ENCODE peak calls at places on chromosomes 16 and 17, in six cellular contexts. L is HL-60, J is GM23338, M is GM12878, V is HepG2, P is HCT116. S is an unnamed sample.

GRCh38 chr16:1367486-1368174 is 15.9 kb downstream of the GNPTG start:
- DNase-seq in L (no peak), J (no peak), M (no peak), V (no peak), P (no peak), S (no peak)

GRCh38 chr16:88936008-88936912 is 40.7 kb downstream of the CBFA2T3 start:
- DNase-seq in L (no peak), J (no peak), M (no peak), V (peak; percentile 34), P (no peak), S (no peak)

GRCh38 chr17:48578616-48579560 is 738 bp upstream of the HOXB4 start:
- DNase-seq in L (no peak), J (no peak), M (no peak), V (no peak), P (no peak), S (no peak)

GRCh38 chr17:36498560-36499300 is 12.2 kb downstream of the ZNHIT3 start:
- DNase-seq in L (no peak), J (no peak), M (no peak), V (no peak), P (no peak), S (no peak)

GRCh38 chr16:6558133-6558532 is 774.5 kb upstream of the RBFOX1 start:
- DNase-seq in L (no peak), J (peak; percentile 72), M (no peak), V (no peak), P (no peak), S (no peak)

GRCh38 chr17:48429156-48429555 is 858 bp downstream of the SKAP1 start:
- DNase-seq in L (no peak), J (no peak), M (no peak), V (no peak), P (no peak), S (no peak)

GRCh38 chr16:11634307-11634706 is 33.9 kb upstream of the SNN start:
- DNase-seq in L (no peak), J (no peak), M (no peak), V (no peak), P (no peak), S (no peak)

GRCh38 chr17:39668141-39668924 is at the start of gene PNMT:
- DNase-seq in L (no peak), J (peak; percentile 90), M (no peak), V (peak; percentile 56), P (no peak), S (no peak)

GRCh38 chr16:85462405-85463227 is 150.5 kb upstream of the GSE1 start:
- DNase-seq in L (no peak), J (peak; percentile 53), M (no peak), V (no peak), P (no peak), S (no peak)

GRCh38 chr16:27324851-27325301 is 11.1 kb downstream of the IL4R start:
- DNase-seq in L (no peak), J (peak; percentile 58), M (no peak), V (no peak), P (no peak), S (no peak)

GRCh38 chr17:55433629-55434422 is 12.2 kb upstream of the MMD start:
- DNase-seq in L (no peak), J (no peak), M (no peak), V (peak; percentile 99), P (no peak), S (no peak)

GRCh38 chr16:13780841-13781553 is 139.0 kb upstream of the ERCC4 start:
- DNase-seq in L (no peak), J (no peak), M (no peak), V (no peak), P (no peak), S (no peak)

GRCh38 chr16:28157768-28158535 is 53.8 kb downstream of the XPO6 start:
- DNase-seq in L (no peak), J (no peak), M (no peak), V (no peak), P (no peak), S (no peak)

GRCh38 chr17:81340606-81341346 is 45.7 kb upstream of the SLC38A10 start:
- DNase-seq in L (no peak), J (no peak), M (no peak), V (no peak), P (no peak), S (no peak)

GRCh38 chr16:73143681-73144370 is 95.9 kb upstream of the ZFHX3 start:
- DNase-seq in L (no peak), J (no peak), M (no peak), V (no peak), P (no peak), S (no peak)

GRCh38 chr16:22370038-22370541 is 4.3 kb downstream of the CDR2 start:
- DNase-seq in L (no peak), J (no peak), M (no peak), V (peak; percentile 46), P (no peak), S (no peak)

GRCh38 chr17:28760987-28761562 is 17.3 kb downstream of the TRAF4 start:
- DNase-seq in L (no peak), J (peak; percentile 89), M (no peak), V (no peak), P (no peak), S (no peak)

GRCh38 chr17:76427457-76428231 is 25.3 kb downstream of the UBE2O start:
- DNase-seq in L (no peak), J (no peak), M (no peak), V (no peak), P (no peak), S (no peak)

GRCh38 chr16:69839798-69840409 is 77.8 kb downstream of the WWP2 start:
- DNase-seq in L (no peak), J (no peak), M (no peak), V (peak; percentile 81), P (no peak), S (no peak)

GRCh38 chr16:22425036-22425801 is 50.8 kb upstream of the CDR2 start:
- DNase-seq in L (no peak), J (no peak), M (no peak), V (no peak), P (no peak), S (no peak)

GRCh38 chr16:51453296-51453695 is 302.2 kb upstream of the SALL1 start:
- DNase-seq in L (no peak), J (no peak), M (no peak), V (no peak), P (no peak), S (no peak)

GRCh38 chr17:47400333-47400732 is 76.6 kb downstream of the EFCAB13 start:
- DNase-seq in L (no peak), J (peak; percentile 8), M (no peak), V (no peak), P (no peak), S (no peak)

GRCh38 chr17:12403881-12404398 is 261.8 kb upstream of the MYOCD start:
- DNase-seq in L (no peak), J (no peak), M (no peak), V (no peak), P (no peak), S (no peak)

GRCh38 chr17:51015145-51015558 is 105.5 kb downstream of the SPAG9 start:
- DNase-seq in L (no peak), J (no peak), M (no peak), V (no peak), P (no peak), S (no peak)

GRCh38 chr16:66930189-66930588 is 4.0 kb downstream of the CIAO2B start:
- DNase-seq in L (peak; percentile 30), J (no peak), M (no peak), V (peak; percentile 76), P (no peak), S (no peak)

GRCh38 chr17:16374129-16374528 is 6.8 kb upstream of the UBB start:
- DNase-seq in L (no peak), J (no peak), M (no peak), V (no peak), P (no peak), S (no peak)

GRCh38 chr17:49343273-49343672 is 18.8 kb downstream of the ZNF652 start:
- DNase-seq in L (no peak), J (no peak), M (no peak), V (no peak), P (no peak), S (no peak)

GRCh38 chr16:74029122-74029805 is 267.4 kb upstream of the PSMD7 start:
- DNase-seq in L (no peak), J (peak; percentile 57), M (no peak), V (no peak), P (no peak), S (no peak)

GRCh38 chr17:10130733-10131132 is 67.7 kb downstream of the GAS7 start:
- DNase-seq in L (no peak), J (no peak), M (no peak), V (no peak), P (no peak), S (no peak)

DNA sequence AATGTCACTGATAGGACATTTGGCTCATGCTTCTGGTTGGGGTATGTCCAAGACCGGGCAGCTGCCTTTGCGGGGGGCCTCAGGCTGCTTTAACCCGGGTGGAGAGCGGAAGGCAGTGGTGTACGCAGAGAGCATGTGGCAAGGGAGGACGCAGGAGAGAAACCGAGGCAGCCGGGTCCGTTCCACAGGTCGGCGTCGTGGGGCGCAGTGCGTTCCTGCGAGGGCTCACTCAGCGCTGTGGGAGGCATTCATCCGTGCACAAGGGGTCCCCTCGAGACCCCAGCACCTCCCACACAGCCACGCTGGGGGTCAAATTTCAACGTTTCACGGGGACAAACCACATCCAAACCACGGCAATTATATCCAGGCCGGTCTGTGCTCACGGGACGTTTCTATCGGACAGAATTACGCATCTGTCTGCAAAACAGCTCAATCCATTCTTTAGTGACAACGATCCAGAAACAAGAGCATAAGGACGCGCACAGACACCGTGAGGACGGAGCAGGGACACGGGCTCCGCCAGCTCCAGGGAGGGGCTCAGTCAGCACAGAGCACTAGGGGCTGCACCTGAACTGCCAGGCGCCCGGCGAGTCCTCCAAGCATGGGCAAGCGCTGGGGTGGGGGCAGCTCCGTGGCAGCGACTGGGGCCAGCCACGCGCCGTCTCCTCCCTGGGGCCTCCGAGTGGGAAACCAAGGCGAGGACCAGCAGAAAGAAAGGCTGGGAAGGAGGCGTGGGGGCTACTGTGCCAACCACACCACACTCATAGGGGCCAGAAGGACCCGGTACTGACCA is 108.4 kb upstream of the METRNL start:
- DNase-seq in L (no peak), J (no peak), M (no peak), V (no peak), P (no peak), S (no peak)
- TF ChIP-seq REST in L (no peak), J (no peak), M (no peak), V (no peak), P (no peak), S (no peak)

GRCh38 chr16:3051489-3051888 is 5.1 kb downstream of the MMP25 start:
- DNase-seq in L (no peak), J (no peak), M (no peak), V (no peak), P (no peak), S (no peak)
- TF ChIP-seq POLR2AphosphoS5 in L (no peak), J (peak; percentile 9), M (no peak), V (no peak), P (no peak), S (no peak)

DNA sequence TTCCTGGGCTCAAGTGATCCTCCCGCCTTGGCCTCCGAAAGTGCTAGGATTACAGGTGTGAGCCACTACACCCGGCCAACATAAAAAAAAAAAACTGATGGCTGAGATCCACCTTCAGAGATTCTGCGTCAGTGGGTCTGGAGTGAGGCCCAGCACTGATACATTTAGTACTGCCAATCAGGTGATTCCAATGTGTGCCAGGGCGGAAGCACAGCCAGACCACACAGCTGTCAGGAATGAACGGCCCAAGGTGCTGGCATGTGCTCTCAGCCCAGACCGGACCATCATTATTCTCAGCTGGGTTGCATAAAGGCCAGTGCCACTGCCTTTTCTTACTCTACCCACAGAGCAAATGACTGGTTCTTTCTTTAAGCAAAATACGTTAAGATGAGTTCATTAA is 1.2 kb upstream of the BCO1 start:
- DNase-seq in L (no peak), J (no peak), M (no peak), V (no peak), P (no peak), S (no peak)
- TF ChIP-seq REST in L (no peak), J (no peak), M (no peak), V (no peak), P (no peak), S (no peak)

GRCh38 chr17:31581022-31581483 is 189.6 kb downstream of the RAB11FIP4 start:
- DNase-seq in L (no peak), J (no peak), M (no peak), V (no peak), P (no peak), S (no peak)
- TF ChIP-seq POLR2AphosphoS5 in L (no peak), J (no peak), M (no peak), V (no peak), P (no peak), S (peak; percentile 71)

S was measured in Panc1.